ENCODE peak calls at places on chromosomes 4 and X, in four cellular contexts. W is spleen, L is SJCRH30, Z is MM.1S. F is an unnamed sample.

GRCh38 chrX:69060631-69061408 is 104.4 kb downstream of the PJA1 start:
- DNase-seq in W (no peak), L (no peak), Z (no peak), F (peak; percentile 29)

GRCh38 chr4:125390126-125390525 is 75.4 kb downstream of the FAT4 start:
- DNase-seq in W (no peak), L (peak; percentile 36), Z (no peak), F (no peak)

GRCh38 chrX:2846992-2847391 is 18.3 kb downstream of the GYG2 start:
- DNase-seq in W (no peak), Z (no peak), L (no peak), F (no peak)

GRCh38 chr4:173169428-173170209 is 1.0 kb downstream of the GALNT7 start:
- DNase-seq in W (peak; percentile 95), Z (peak; percentile 68), L (peak; percentile 81), F (peak; percentile 63)

GRCh38 chr4:183828125-183828524 is 77.0 kb upstream of the STOX2 start:
- DNase-seq in L (no peak), W (no peak), Z (no peak), F (no peak)

GRCh38 chr4:183430317-183430986 is 14.0 kb upstream of the CDKN2AIP start:
- DNase-seq in L (no peak), W (peak; percentile 58), Z (no peak), F (peak; percentile 28)

GRCh38 chr4:153115322-153116100 is 88.7 kb upstream of the TRIM2 start:
- DNase-seq in W (no peak), L (no peak), Z (peak; percentile 95), F (peak; percentile 39)

GRCh38 chr4:17169699-17170098 is 271.3 kb upstream of the LDB2 start:
- DNase-seq in W (no peak), L (no peak), Z (no peak), F (no peak)

GRCh38 chr4:76457885-76458284 is 22.9 kb downstream of the SHROOM3 start:
- DNase-seq in L (peak; percentile 21), Z (no peak), W (no peak), F (no peak)

GRCh38 chrX:68121835-68122234 is 311.5 kb downstream of the OPHN1 start:
- DNase-seq in Z (no peak), W (no peak), L (no peak), F (no peak)

GRCh38 chr4:64724689-64725088 is 315.4 kb upstream of the TECRL start:
- DNase-seq in Z (no peak), L (no peak), W (no peak), F (no peak)

GRCh38 chr4:120691106-120691505 is 231.4 kb downstream of the PRDM5 start:
- DNase-seq in L (no peak), W (no peak), Z (no peak), F (no peak)

GRCh38 chrX:108834036-108834435 is 97.7 kb upstream of the IRS4 start:
- DNase-seq in L (no peak), Z (no peak), W (no peak), F (no peak)

GRCh38 chr4:132382243-132382642 is 766.9 kb upstream of the PCDH10 start:
- DNase-seq in L (no peak), W (no peak), Z (no peak), F (no peak)

GRCh38 chrX:48531359-48531954 is 8.1 kb upstream of the TBC1D25 start:
- DNase-seq in Z (no peak), W (no peak), L (no peak), F (no peak)

GRCh38 chr4:29711226-29711625 is 1008.9 kb upstream of the PCDH7 start:
- DNase-seq in W (no peak), Z (no peak), L (no peak), F (no peak)

GRCh38 chr4:97404876-97405523 is 738.3 kb downstream of the STPG2 start:
- DNase-seq in Z (no peak), L (no peak), W (no peak), F (no peak)

GRCh38 chrX:151722241-151722846 is 6.5 kb downstream of the FATE1 start:
- DNase-seq in W (peak; percentile 68), L (no peak), Z (no peak), F (no peak)

GRCh38 chr4:41975341-41975740 is 6.2 kb upstream of the DCAF4L1 start:
- DNase-seq in Z (no peak), W (no peak), L (no peak), F (no peak)

GRCh38 chrX:150361070-150361776 is 1.9 kb upstream of the MAMLD1 start:
- DNase-seq in Z (no peak), W (peak; percentile 80), L (no peak), F (no peak)

GRCh38 chrX:150364347-150365050 is 1.4 kb downstream of the MAMLD1 start:
- DNase-seq in W (peak; percentile 82), Z (no peak), L (peak; percentile 18), F (peak; percentile 29)

GRCh38 chrX:150363561-150364346 is 637 bp downstream of the MAMLD1 start:
- DNase-seq in W (peak; percentile 80), L (peak; percentile 53), Z (no peak), F (peak; percentile 35)

GRCh38 chrX:150361777-150362351 is 1.3 kb upstream of the MAMLD1 start:
- DNase-seq in W (peak; percentile 79), Z (no peak), L (no peak), F (peak; percentile 25)

DNA sequence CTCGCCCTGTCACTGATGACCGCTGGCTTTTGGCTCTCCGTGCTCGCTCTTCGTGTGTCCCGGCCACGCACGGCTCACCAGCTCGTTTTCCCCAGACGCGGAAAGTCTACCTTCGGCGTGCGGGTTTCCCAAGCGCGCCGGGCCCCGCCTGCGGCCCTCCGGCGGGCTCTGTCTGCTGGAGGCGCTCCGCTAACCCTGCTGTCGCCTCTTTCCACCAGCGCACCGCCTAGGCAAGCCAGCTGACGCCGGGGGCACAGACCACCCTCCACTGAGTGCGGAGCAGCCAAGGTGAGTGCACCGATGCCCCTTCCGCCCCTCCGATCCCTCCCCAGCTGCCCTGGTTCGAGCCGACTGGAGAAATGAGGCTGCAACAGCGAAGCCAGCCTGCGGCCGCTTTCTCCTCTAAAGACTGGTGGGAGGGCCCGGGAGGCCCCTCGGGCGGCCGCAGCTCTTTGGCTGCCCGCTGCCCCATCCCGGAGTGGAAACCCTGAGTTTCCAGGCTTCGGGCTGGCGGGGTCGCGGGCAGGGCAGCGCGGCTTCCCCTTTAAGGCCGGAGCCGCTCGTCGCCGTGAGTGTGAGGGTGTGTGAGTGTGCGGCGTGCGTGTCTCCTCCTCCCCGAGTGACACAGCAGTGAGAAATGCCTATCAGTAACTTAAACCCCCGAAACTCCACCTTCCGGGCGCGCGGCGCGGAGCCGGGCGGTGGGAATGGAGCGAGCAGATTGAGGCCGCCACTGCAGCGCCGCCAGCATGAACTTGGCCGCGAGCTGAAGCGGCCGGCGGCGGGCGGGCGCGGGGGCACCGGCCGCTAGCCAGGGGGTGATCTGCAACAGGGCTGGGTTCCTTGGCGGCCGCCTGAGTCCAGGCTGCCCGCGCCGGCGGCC is at the start of gene MAMLD1:
- DNase-seq in W (peak; percentile 89), Z (peak; percentile 38), L (peak; percentile 78), F (peak; percentile 68)
- H3K27ac ChIP-seq in W (peak within 1 kb of the TSS; percentile 22), Z (no peak within 1 kb of the TSS), L (peak within 1 kb of the TSS; percentile 90), F (peak within 1 kb of the TSS; percentile 53)

GRCh38 chrX:123476636-123477219 is 256.1 kb downstream of the THOC2 start:
- DNase-seq in W (no peak), L (peak; percentile 2), Z (no peak), F (no peak)

GRCh38 chrX:123487226-123487625 is 245.6 kb downstream of the THOC2 start:
- DNase-seq in Z (no peak), W (no peak), L (no peak), F (no peak)

GRCh38 chrX:123477673-123478072 is 255.2 kb downstream of the THOC2 start:
- DNase-seq in W (no peak), Z (no peak), L (no peak), F (no peak)

GRCh38 chrX:123487674-123488073 is 245.2 kb downstream of the THOC2 start:
- DNase-seq in L (no peak), Z (no peak), W (no peak), F (no peak)

GRCh38 chrX:123481908-123482873 is 250.7 kb downstream of the THOC2 start:
- DNase-seq in L (no peak), Z (no peak), W (no peak), F (no peak)
- H3K27ac ChIP-seq in L (no peak overlapping the region), Z (no peak overlapping the region), W (no peak overlapping the region), F (no peak overlapping the region)

GRCh38 chr4:87835192-87835591 is 2.4 kb downstream of the MEPE start:
- DNase-seq in Z (no peak), W (no peak), L (no peak), F (no peak)
- H3K27ac ChIP-seq in Z (no peak overlapping the region), W (no peak overlapping the region), L (no peak overlapping the region), F (no peak overlapping the region)

GRCh38 chrX:15335135-15336022 is at the start of gene PIGA:
- DNase-seq in L (peak; percentile 97), W (peak; percentile 97), Z (peak; percentile 95), F (peak; percentile 95)

GRCh38 chrX:15340867-15341266 is 5.5 kb upstream of the PIGA start:
- DNase-seq in Z (no peak), L (no peak), W (no peak), F (no peak)

GRCh38 chrX:15334561-15334960 is 762 bp downstream of the PIGA start:
- DNase-seq in Z (no peak), W (no peak), L (no peak), F (no peak)

DNA sequence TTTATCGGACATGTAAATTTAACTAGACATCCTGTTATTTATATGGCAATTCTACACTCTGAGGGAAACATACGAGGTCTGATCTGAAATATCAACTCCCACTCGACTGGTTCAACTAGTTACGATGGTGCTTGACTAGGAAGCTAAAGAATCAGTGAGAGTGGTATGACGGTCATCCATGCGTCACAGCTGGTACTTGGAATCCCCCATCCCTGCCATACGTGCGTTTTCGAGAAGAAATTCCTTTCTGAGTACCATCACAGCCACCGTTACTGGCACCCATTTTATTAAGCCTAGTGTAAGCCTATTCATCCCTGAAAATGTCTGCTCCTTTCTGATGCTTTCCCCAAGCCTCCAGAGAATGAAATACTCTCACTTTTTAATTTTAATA is 695 bp upstream of the PIGA start:
- DNase-seq in Z (peak; percentile 6), L (peak; percentile 30), W (no peak), F (no peak)
- H3K27ac ChIP-seq in Z (peak overlapping the region; percentile 22), L (no peak overlapping the region), W (peak overlapping the region; percentile 37), F (peak overlapping the region; percentile 36)

GRCh38 chr4:158130204-158130603 is 42.6 kb downstream of the GASK1B start:
- DNase-seq in W (no peak), Z (no peak), L (no peak), F (no peak)
- H3K27ac ChIP-seq in W (no peak overlapping the region), Z (no peak overlapping the region), L (no peak overlapping the region), F (no peak overlapping the region)

GRCh38 chr4:7857993-7858392 is 81.7 kb downstream of the AFAP1 start:
- DNase-seq in L (no peak), Z (no peak), W (no peak), F (no peak)

GRCh38 chr4:7854697-7855370 is 84.8 kb downstream of the AFAP1 start:
- DNase-seq in Z (no peak), W (no peak), L (no peak), F (no peak)

GRCh38 chr4:7857238-7857701 is 82.4 kb downstream of the AFAP1 start:
- DNase-seq in Z (no peak), L (no peak), W (no peak), F (no peak)

GRCh38 chr4:7854211-7854610 is 85.5 kb downstream of the AFAP1 start:
- DNase-seq in L (no peak), W (no peak), Z (no peak), F (no peak)

GRCh38 chr4:7855731-7856130 is 83.9 kb downstream of the AFAP1 start:
- DNase-seq in Z (no peak), W (no peak), L (no peak), F (no peak)
- H3K27ac ChIP-seq in Z (no peak overlapping the region), W (no peak overlapping the region), L (no peak overlapping the region), F (no peak overlapping the region)

F was measured in lung.